ENCODE peak calls at places on chromosomes 1 and 21, in seven cellular contexts. F, M, E, V, Z, G and Q are unnamed samples.

GRCh38 chr1:20624709-20625108 is 8.5 kb upstream of the PINK1 start:
- DNase-seq in F (no peak), M (no peak), E (no peak), V (no peak), Z (no peak), G (no peak), Q (no peak)

GRCh38 chr1:226004396-226004795 is 5.3 kb upstream of the SDE2 start:
- DNase-seq in F (no peak), M (no peak), E (no peak), V (no peak), Z (no peak), G (no peak), Q (no peak)

GRCh38 chr1:32470991-32471694 is 6.3 kb downstream of the ZBTB8B start:
- DNase-seq in F (peak), M (no peak), E (no peak), V (no peak), Z (no peak), G (peak), Q (no peak)

GRCh38 chr1:118204106-118204505 is 19.1 kb upstream of the SPAG17 start:
- DNase-seq in F (no peak), M (peak), E (no peak), V (peak), Z (no peak), G (no peak), Q (no peak)

GRCh38 chr1:82689217-82689616 is 888.5 kb downstream of the ADGRL2 start:
- DNase-seq in F (no peak), M (no peak), E (no peak), V (no peak), Z (no peak), G (no peak), Q (no peak)

GRCh38 chr21:29416268-29416667 is 117.5 kb downstream of the BACH1 start:
- DNase-seq in F (no peak), M (peak), E (no peak), V (peak), Z (no peak), G (no peak), Q (no peak)

GRCh38 chr1:163174524-163175437 is 27.9 kb downstream of the RGS5 start:
- DNase-seq in F (peak), M (peak), E (peak), V (peak), Z (peak), G (peak), Q (peak)

GRCh38 chr1:96234299-96234698 is 487.3 kb upstream of the PTBP2 start:
- DNase-seq in F (no peak), M (peak), E (no peak), V (peak), Z (peak), G (no peak), Q (no peak)

GRCh38 chr1:111366256-111366655 is 61.3 kb downstream of the OVGP1 start:
- DNase-seq in F (no peak), M (no peak), E (no peak), V (peak), Z (no peak), G (no peak), Q (no peak)

GRCh38 chr1:156476501-156477298 is 23.9 kb downstream of the MEF2D start:
- DNase-seq in F (no peak), M (peak), E (no peak), V (peak), Z (no peak), G (peak), Q (no peak)

GRCh38 chr1:105664495-105664894 is 1392.0 kb upstream of the PRMT6 start:
- DNase-seq in F (no peak), M (peak), E (no peak), V (no peak), Z (no peak), G (no peak), Q (no peak)

DNA sequence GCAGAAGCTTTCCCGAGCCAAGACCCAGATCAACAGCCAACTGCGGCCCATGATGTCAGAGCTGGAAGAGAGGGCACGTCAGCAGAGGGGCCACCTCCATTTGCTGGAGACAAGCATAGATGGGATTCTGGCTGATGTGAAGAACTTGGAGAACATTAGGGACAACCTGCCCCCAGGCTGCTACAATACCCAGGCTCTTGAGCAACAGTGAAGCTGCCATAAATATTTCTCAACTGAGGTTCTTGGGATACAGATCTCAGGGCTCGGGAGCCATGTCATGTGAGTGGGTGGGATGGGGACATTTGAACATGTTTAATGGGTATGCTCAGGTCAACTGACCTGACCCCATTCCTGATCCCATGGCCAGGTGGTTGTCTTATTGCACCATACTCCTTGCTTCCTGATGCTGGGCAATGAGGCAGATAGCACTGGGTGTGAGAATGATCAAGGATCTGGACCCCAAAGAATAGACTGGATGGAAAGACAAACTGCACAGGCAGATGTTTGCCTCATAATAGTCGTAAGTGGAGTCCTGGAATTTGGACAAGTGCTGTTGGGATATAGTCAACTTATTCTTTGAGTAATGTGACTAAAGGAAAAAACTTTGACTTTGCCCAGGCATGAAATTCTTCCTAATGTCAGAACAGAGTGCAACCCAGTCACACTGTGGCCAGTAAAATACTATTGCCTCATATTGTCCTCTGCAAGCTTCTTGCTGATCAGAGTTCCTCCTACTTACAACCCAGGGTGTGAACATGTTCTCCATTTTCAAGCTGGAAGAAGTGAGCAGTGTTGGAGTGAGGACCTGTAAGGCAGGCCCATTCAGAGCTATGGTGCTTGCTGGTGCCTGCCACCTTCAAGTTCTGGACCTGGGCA is 57.4 kb downstream of the LAMC2 start:
- DNase-seq in F (no peak), M (no peak), E (no peak), V (peak), Z (peak), G (no peak), Q (no peak)
- TF ChIP-seq EZH2phosphoT487 in F (no peak), M (no peak), E (no peak), V (no peak), Z (no peak), G (no peak), Q (no peak)

DNA sequence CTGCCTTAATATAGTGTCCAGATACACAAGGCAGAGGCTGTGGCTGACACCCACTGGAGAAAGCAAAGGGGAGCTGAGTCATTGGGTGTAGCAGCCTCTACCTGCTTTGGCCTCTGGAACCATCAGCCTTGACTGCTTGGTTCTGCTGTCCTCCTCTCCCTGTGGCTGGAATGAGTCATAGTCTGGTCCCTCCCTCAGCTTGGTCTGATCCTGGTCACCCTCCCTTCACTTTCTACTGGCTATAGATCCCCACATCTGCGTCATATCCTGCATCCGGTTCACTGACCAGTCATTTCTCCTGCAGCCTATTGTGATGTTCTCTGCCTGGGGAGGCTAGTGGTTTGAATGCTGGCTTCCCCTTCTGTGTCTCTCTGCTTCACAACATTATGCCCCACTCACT is 372.7 kb upstream of the DAB1 start:
- DNase-seq in F (no peak), M (no peak), E (no peak), V (peak), Z (peak), G (no peak), Q (no peak)
- TF ChIP-seq EZH2phosphoT487 in F (no peak), M (no peak), E (no peak), V (no peak), Z (no peak), G (no peak), Q (no peak)

GRCh38 chr1:231420299-231420958 is 1.7 kb downstream of the EGLN1 start:
- DNase-seq in F (peak), M (peak), E (peak), V (peak), Z (no peak), G (peak), Q (peak)

GRCh38 chr1:231421971-231422797 is at the start of gene EGLN1:
- DNase-seq in F (peak), M (peak), E (peak), V (peak), Z (peak), G (peak), Q (peak)

GRCh38 chr1:231422798-231423309 is 767 bp upstream of the EGLN1 start:
- DNase-seq in F (no peak), M (no peak), E (no peak), V (no peak), Z (no peak), G (no peak), Q (no peak)

GRCh38 chr1:231420959-231421615 is 1.0 kb downstream of the EGLN1 start:
- DNase-seq in F (peak), M (peak), E (peak), V (peak), Z (peak), G (peak), Q (peak)

DNA sequence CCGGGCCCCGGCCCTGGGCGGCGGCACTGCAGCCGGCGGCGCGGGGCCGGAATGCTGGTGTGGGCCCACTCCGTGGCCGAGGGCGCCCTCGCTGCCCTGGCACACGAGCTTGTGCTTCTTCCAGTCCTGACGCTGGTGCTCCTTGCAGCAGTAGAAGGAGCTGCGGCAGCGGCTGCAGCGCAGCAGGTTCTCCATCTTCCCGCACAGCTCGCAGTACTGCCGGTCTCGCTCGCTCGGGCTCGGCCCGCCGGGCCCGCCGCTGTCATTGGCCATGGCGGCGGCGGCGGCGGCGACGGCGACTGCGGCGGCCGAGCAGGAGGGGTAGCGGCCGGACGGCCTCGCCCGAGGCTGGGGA is 494 bp downstream of the EGLN1 start:
- DNase-seq in F (no peak), M (peak), E (peak), V (peak), Z (peak), G (no peak), Q (peak)
- TF ChIP-seq EZH2phosphoT487 in F (no peak), M (no peak), E (no peak), V (no peak), Z (no peak), G (no peak), Q (no peak)

DNA sequence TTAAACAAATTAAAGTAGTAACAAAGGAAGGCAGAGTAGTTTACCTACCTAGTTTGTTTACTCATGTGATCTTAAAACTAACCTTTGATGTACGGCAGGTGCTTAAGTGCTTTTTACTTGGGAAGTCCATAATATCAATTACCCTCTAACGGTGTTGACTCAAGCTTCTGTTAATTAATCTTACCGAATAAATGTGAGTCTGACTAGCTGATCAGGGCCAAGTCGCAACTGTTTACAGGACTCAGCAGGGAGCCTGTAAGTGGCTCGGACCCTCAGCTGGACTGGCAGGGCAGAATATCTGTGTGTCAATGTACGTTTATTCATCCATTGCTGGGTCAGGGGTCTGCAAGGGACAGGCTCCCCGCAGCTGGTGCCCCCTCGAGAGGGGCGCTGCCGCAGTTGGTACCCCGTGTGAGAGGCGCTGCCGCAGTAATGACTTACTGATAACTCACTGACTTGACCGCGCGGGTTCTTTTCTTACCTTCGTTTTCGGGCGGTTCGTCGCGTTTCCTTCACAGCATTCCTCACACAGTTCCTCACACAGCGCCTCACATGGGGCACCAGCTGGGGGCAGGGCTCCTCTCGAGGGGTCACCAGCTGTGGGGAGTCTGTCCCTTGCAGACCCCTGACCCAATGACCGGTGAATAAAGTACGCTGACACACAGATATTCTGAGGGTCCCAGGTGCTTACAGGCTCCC is 2.9 kb downstream of the FMO1 start:
- DNase-seq in F (peak), M (peak), E (peak), V (peak), Z (peak), G (peak), Q (peak)
- TF ChIP-seq EZH2phosphoT487 in F (no peak), M (peak), E (no peak), V (no peak), Z (no peak), G (no peak), Q (no peak)

DNA sequence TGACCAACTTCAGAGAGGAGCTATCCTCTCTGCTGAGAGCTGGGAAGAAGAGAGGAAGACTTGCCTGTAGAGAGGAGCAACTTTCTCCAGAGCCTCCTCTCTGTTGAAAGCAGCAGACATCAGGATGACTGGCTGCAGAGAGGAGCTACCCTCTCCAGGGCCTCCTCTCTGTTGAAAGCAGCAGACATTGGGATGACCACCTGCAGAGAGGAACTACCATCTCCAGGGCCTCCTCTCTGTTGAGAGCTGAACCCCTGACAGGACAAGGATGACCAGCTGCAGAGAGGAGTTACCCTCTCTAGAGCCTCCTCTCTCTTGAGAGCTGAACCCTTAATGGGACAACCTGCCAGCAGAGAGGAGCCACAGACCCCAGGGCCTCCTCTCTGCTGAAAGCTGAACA is 83.0 kb upstream of the GJB5 start:
- DNase-seq in F (no peak), M (no peak), E (no peak), V (no peak), Z (no peak), G (no peak), Q (no peak)
- TF ChIP-seq EZH2phosphoT487 in F (no peak), M (no peak), E (no peak), V (no peak), Z (no peak), G (no peak), Q (no peak)

GRCh38 chr1:45381243-45381642 is 41.0 kb upstream of the MUTYH start:
- DNase-seq in F (no peak), M (no peak), E (no peak), V (no peak), Z (no peak), G (no peak), Q (no peak)
- TF ChIP-seq EZH2phosphoT487 in F (no peak), M (no peak), E (no peak), V (no peak), Z (no peak), G (no peak), Q (no peak)

DNA sequence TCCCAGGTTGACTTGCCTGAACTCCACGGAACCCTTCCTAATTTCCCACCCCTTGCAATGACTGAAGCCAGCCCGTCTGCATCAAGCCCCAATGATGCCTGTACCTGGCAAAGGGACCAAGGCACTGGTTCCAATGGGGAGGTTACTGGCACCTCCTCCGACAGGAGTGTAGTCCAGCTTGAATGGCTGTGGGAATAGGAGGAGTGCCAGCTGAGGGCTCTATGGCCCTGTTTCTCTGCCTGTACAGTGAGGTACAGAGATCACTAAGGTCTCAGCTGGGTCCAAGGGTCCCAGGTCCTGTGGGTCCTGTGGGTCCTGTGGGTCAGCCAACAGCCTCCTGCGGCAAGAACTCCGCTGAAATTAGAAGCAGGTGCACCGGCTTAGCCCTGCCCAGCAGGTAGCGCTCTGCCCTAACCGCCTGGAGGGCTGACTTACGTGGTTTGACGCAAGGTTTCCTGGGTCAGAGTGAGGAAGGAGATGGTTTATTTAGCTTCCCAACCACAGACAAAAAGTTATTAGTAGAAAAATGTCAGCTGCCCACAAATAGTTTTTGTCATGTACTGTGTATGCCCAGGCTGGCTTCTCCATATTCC is 9.9 kb upstream of the SPRR4 start:
- DNase-seq in F (no peak), M (peak), E (no peak), V (no peak), Z (no peak), G (peak), Q (no peak)
- TF ChIP-seq EZH2phosphoT487 in F (no peak), M (no peak), E (no peak), V (no peak), Z (no peak), G (no peak), Q (no peak)

GRCh38 chr1:39902121-39902807 is 547 bp upstream of the MYCL start:
- DNase-seq in F (no peak), M (peak), E (peak), V (peak), Z (peak), G (peak), Q (peak)
- TF ChIP-seq EZH2phosphoT487 in F (no peak), M (no peak), E (no peak), V (no peak), Z (no peak), G (no peak), Q (no peak)

GRCh38 chr1:25531082-25531461 is 12.3 kb upstream of the LDLRAP1 start:
- DNase-seq in F (no peak), M (no peak), E (no peak), V (no peak), Z (no peak), G (no peak), Q (no peak)
- TF ChIP-seq EZH2phosphoT487 in F (no peak), M (no peak), E (no peak), V (no peak), Z (no peak), G (no peak), Q (no peak)

DNA sequence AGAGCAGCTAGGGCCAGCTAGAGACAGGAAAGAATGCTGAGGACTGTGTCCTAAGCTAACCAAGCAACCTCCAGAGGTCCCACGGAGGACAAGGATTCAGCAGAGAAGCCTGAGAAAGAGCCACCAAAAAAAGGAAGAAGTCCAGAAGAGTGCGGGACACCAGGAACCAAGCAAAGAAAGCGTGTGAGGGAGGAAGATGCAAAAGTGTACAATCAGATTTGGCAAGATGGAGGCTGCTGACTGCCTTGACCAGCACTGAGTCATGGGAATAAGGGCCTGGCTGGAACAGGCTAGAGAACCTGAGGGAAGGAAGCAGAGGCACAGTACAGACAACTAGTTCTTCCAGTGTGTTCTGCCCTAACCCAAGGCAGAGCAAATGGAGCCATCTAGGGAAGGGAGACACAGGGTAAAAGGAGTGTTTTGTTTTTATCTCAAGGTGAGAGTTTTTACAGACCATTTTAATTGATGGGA is 18.5 kb downstream of the TP53BP2 start:
- DNase-seq in F (no peak), M (peak), E (no peak), V (peak), Z (no peak), G (no peak), Q (no peak)
- TF ChIP-seq EZH2phosphoT487 in F (no peak), M (no peak), E (no peak), V (no peak), Z (no peak), G (no peak), Q (no peak)